ENCODE peak calls at places on chromosomes 11 and 22, in six cellular contexts. One of them, this sample, is unnamed.

GRCh38 chr11:34166806-34167740 is 61.6 kb downstream of the NAT10 start:
- DNase-seq in K562: no peak
- DNase-seq in nephron progenitor cell: no peak
- DNase-seq in GM10248: no peak
- DNase-seq in keratinocyte: no peak
- DNase-seq in colonic mucosa: no peak
- DNase-seq in this sample: no peak

GRCh38 chr11:94513091-94513490 is 830 bp downstream of the C11orf97 start:
- DNase-seq in K562: no peak
- DNase-seq in nephron progenitor cell: no peak
- DNase-seq in GM10248: no peak
- DNase-seq in keratinocyte: no peak
- DNase-seq in colonic mucosa: peak; percentile 68
- DNase-seq in this sample: no peak

GRCh38 chr11:122882809-122883681 is 486 bp downstream of the JHY start:
- DNase-seq in K562: no peak
- DNase-seq in nephron progenitor cell: peak; percentile 76
- DNase-seq in GM10248: peak; percentile 36
- DNase-seq in keratinocyte: no peak
- DNase-seq in colonic mucosa: peak; percentile 54
- DNase-seq in this sample: peak; percentile 18

GRCh38 chr11:85483861-85484260 is 143.3 kb downstream of the DLG2 start:
- DNase-seq in K562: no peak
- DNase-seq in nephron progenitor cell: no peak
- DNase-seq in GM10248: no peak
- DNase-seq in keratinocyte: no peak
- DNase-seq in colonic mucosa: no peak
- DNase-seq in this sample: no peak

GRCh38 chr11:83112886-83113285 is 41.2 kb upstream of the RAB30 start:
- DNase-seq in K562: no peak
- DNase-seq in nephron progenitor cell: no peak
- DNase-seq in GM10248: no peak
- DNase-seq in keratinocyte: no peak
- DNase-seq in colonic mucosa: no peak
- DNase-seq in this sample: no peak

GRCh38 chr11:61832758-61833157 is 4.7 kb downstream of the FADS2 start:
- DNase-seq in K562: no peak
- DNase-seq in nephron progenitor cell: no peak
- DNase-seq in GM10248: no peak
- DNase-seq in keratinocyte: no peak
- DNase-seq in colonic mucosa: no peak
- DNase-seq in this sample: no peak

GRCh38 chr11:2800655-2801531 is 84.7 kb downstream of the CDKN1C start:
- DNase-seq in K562: no peak
- DNase-seq in nephron progenitor cell: no peak
- DNase-seq in GM10248: no peak
- DNase-seq in keratinocyte: no peak
- DNase-seq in colonic mucosa: peak; percentile 7
- DNase-seq in this sample: no peak

GRCh38 chr11:3885855-3886254 is 30.4 kb downstream of the STIM1 start:
- DNase-seq in K562: no peak
- DNase-seq in nephron progenitor cell: no peak
- DNase-seq in GM10248: no peak
- DNase-seq in keratinocyte: no peak
- DNase-seq in colonic mucosa: no peak
- DNase-seq in this sample: no peak

GRCh38 chr11:75513250-75513649 is 12.5 kb downstream of the GDPD5 start:
- DNase-seq in K562: no peak
- DNase-seq in nephron progenitor cell: no peak
- DNase-seq in GM10248: no peak
- DNase-seq in keratinocyte: no peak
- DNase-seq in colonic mucosa: no peak
- DNase-seq in this sample: no peak

GRCh38 chr11:72124046-72124445 is 11.5 kb upstream of the FOLR3 start:
- DNase-seq in K562: no peak
- DNase-seq in nephron progenitor cell: no peak
- DNase-seq in GM10248: no peak
- DNase-seq in keratinocyte: no peak
- DNase-seq in colonic mucosa: no peak
- DNase-seq in this sample: no peak

GRCh38 chr11:66082936-66083698 is 13.0 kb downstream of the PACS1 start:
- DNase-seq in K562: peak; percentile 75
- DNase-seq in nephron progenitor cell: no peak
- DNase-seq in GM10248: no peak
- DNase-seq in keratinocyte: no peak
- DNase-seq in colonic mucosa: no peak
- DNase-seq in this sample: no peak

DNA sequence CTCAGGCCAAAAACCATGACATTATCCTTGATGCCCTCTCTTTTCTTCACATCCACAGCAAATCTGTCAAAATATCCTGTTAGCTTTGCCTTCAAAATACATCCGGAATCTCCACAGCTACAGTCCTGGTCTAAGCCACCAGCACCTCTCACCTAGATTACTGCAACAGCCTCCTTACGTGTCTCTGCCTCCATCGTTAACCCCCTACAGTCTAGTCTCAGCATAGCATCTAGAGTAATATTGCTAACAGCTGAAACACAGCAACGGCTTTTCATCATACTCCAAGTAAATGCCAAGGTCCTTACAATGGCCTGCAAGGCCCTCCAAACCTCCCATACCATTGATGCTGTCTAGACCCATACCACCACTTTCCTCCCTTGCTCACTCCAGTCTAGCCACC is 4.4 kb downstream of the TSG101 start:
- DNase-seq in K562: peak; percentile 25
- DNase-seq in nephron progenitor cell: no peak
- DNase-seq in GM10248: no peak
- DNase-seq in keratinocyte: no peak
- DNase-seq in colonic mucosa: no peak
- DNase-seq in this sample: no peak
- TF ChIP-seq CTCF in K562: peak; percentile 5
- TF ChIP-seq CTCF in nephron progenitor cell: no peak
- TF ChIP-seq CTCF in GM10248: no peak
- TF ChIP-seq CTCF in keratinocyte: no peak
- TF ChIP-seq CTCF in colonic mucosa: no peak
- TF ChIP-seq CTCF in this sample: peak; percentile 32

DNA sequence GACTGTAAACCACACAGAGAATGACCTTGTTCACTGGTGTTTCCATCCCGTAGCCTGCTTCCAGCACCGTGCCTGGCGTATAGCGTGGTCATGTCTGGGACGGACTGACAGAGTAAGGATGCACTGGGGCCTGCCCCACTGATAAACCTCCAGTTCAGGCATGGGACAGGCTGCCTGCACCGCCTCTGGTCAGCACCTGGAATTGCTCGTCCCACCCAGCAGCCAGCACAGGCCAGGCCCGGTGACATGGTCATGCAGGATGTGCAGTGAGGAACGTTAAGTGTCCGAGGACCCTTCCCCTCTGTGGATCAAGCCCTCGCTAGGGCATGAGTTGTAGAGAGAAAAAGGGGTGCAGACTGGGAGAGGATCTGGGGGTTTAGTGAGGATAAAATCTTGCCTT is 44.8 kb downstream of the LMO1 start:
- DNase-seq in K562: no peak
- DNase-seq in nephron progenitor cell: no peak
- DNase-seq in GM10248: no peak
- DNase-seq in keratinocyte: no peak
- DNase-seq in colonic mucosa: no peak
- DNase-seq in this sample: no peak
- TF ChIP-seq CTCF in K562: peak; percentile 32
- TF ChIP-seq CTCF in nephron progenitor cell: no peak
- TF ChIP-seq CTCF in GM10248: no peak
- TF ChIP-seq CTCF in keratinocyte: no peak
- TF ChIP-seq CTCF in colonic mucosa: no peak
- TF ChIP-seq CTCF in this sample: no peak

DNA sequence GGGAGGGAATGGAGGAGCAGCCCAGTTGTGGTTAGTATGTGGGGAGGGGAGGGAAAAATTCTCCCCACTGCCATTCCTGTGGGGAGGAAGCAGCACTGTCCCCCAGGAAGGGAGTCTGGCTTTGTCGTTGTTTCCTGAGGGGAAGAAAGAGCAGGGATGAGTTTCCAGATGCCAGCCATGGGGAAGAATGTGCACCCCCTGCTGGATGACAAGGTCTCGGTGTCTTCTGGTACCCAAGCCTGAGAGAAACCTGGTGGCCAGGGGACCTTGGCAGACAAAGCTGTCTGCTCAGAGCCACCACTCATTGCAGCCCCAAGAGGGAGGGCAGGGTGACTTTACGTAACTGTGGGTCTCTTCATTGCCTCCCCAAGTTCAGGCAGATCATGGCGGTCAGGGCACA is 81.3 kb upstream of the CD82 start:
- DNase-seq in K562: peak; percentile 39
- DNase-seq in nephron progenitor cell: peak; percentile 25
- DNase-seq in GM10248: peak; percentile 28
- DNase-seq in keratinocyte: no peak
- DNase-seq in colonic mucosa: no peak
- DNase-seq in this sample: peak; percentile 23
- TF ChIP-seq CTCF in K562: peak; percentile 58
- TF ChIP-seq CTCF in nephron progenitor cell: peak; percentile 36
- TF ChIP-seq CTCF in GM10248: peak; percentile 13
- TF ChIP-seq CTCF in keratinocyte: peak; percentile 71
- TF ChIP-seq CTCF in colonic mucosa: no peak
- TF ChIP-seq CTCF in this sample: peak; percentile 45

GRCh38 chr22:49967333-49968241 is 7.0 kb downstream of the PIM3 start:
- DNase-seq in K562: no peak
- DNase-seq in nephron progenitor cell: peak; percentile 33
- DNase-seq in GM10248: no peak
- DNase-seq in keratinocyte: no peak
- DNase-seq in colonic mucosa: peak; percentile 33
- DNase-seq in this sample: peak; percentile 8
- TF ChIP-seq CTCF in K562: no peak
- TF ChIP-seq CTCF in nephron progenitor cell: no peak
- TF ChIP-seq CTCF in GM10248: peak; percentile 9
- TF ChIP-seq CTCF in keratinocyte: no peak
- TF ChIP-seq CTCF in colonic mucosa: no peak
- TF ChIP-seq CTCF in this sample: no peak

GRCh38 chr11:20131744-20132666 is 28.3 kb downstream of the DBX1 start:
- DNase-seq in K562: peak; percentile 70
- DNase-seq in nephron progenitor cell: peak; percentile 72
- DNase-seq in GM10248: peak; percentile 64
- DNase-seq in keratinocyte: peak; percentile 17
- DNase-seq in colonic mucosa: peak; percentile 66
- DNase-seq in this sample: peak; percentile 67

GRCh38 chr11:20127671-20128527 is 32.4 kb downstream of the DBX1 start:
- DNase-seq in K562: peak; percentile 75
- DNase-seq in nephron progenitor cell: peak; percentile 90
- DNase-seq in GM10248: peak; percentile 70
- DNase-seq in keratinocyte: no peak
- DNase-seq in colonic mucosa: peak; percentile 77
- DNase-seq in this sample: peak; percentile 92

GRCh38 chr11:20137637-20138036 is 22.6 kb downstream of the DBX1 start:
- DNase-seq in K562: no peak
- DNase-seq in nephron progenitor cell: no peak
- DNase-seq in GM10248: no peak
- DNase-seq in keratinocyte: no peak
- DNase-seq in colonic mucosa: no peak
- DNase-seq in this sample: no peak

GRCh38 chr11:20134991-20135736 is 25.1 kb downstream of the DBX1 start:
- DNase-seq in K562: no peak
- DNase-seq in nephron progenitor cell: no peak
- DNase-seq in GM10248: no peak
- DNase-seq in keratinocyte: no peak
- DNase-seq in colonic mucosa: no peak
- DNase-seq in this sample: no peak

DNA sequence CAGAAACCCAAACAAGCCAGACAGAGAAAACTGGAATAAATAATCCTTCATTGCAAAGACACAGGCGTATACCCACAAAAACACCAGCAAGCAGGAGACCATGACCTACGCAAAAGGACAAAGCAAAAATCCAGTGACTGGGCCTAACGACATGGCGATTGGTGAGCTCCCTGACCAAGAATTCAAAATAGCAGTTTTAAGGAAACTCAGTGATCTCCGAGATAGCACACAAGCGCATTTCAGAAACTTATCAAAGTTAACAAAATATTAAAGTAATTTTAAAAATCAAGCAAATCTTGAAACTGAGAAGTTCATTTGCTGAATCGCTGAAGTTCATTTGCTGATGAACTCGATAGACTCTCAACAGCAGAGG is 27.6 kb downstream of the DBX1 start:
- DNase-seq in K562: no peak
- DNase-seq in nephron progenitor cell: no peak
- DNase-seq in GM10248: no peak
- DNase-seq in keratinocyte: no peak
- DNase-seq in colonic mucosa: no peak
- DNase-seq in this sample: no peak
- TF ChIP-seq CTCF in K562: no peak
- TF ChIP-seq CTCF in nephron progenitor cell: no peak
- TF ChIP-seq CTCF in GM10248: no peak
- TF ChIP-seq CTCF in keratinocyte: no peak
- TF ChIP-seq CTCF in colonic mucosa: peak; percentile 3
- TF ChIP-seq CTCF in this sample: peak; percentile 7